ENCODE peak calls at places on chromosomes 12 and 14, in four cellular contexts. N is fibroblast of the aortic adventitia, G is tibial artery, R is lower leg skin. M is an unnamed sample.

GRCh38 chr12:49049566-49050224 is 10.9 kb downstream of the KMT2D start:
- DNase-seq in G (no peak), R (no peak), N (peak; percentile 48), M (peak; percentile 74)

GRCh38 chr14:53670701-53671100 is 285.9 kb downstream of the BMP4 start:
- DNase-seq in N (peak; percentile 34), R (no peak), G (no peak), M (peak; percentile 54)

GRCh38 chr12:24510581-24511125 is 438.2 kb downstream of the BCAT1 start:
- DNase-seq in G (no peak), N (no peak), R (no peak), M (no peak)

GRCh38 chr12:14961466-14962155 is at the start of gene ARHGDIB:
- DNase-seq in G (peak; percentile 42), R (peak; percentile 88), N (no peak), M (peak; percentile 75)

GRCh38 chr12:92629349-92630065 is 73.3 kb upstream of the PLEKHG7 start:
- DNase-seq in R (no peak), G (no peak), N (peak; percentile 14), M (peak; percentile 57)

GRCh38 chr12:112361271-112361670 is 21.0 kb downstream of the HECTD4 start:
- DNase-seq in R (no peak), N (no peak), G (no peak), M (no peak)

GRCh38 chr12:105982022-105982421 is 156.7 kb downstream of the NUAK1 start:
- DNase-seq in G (no peak), R (no peak), N (no peak), M (no peak)

GRCh38 chr14:58297412-58297761 is 968 bp upstream of the ARID4A start:
- DNase-seq in R (peak; percentile 90), N (no peak), G (peak; percentile 66), M (peak; percentile 60)

GRCh38 chr12:1829306-1829900 is 9.0 kb downstream of the LRTM2 start:
- DNase-seq in N (no peak), G (no peak), R (no peak), M (no peak)

GRCh38 chr12:129660961-129661360 is 242.9 kb downstream of the TMEM132D start:
- DNase-seq in G (no peak), N (no peak), R (no peak), M (no peak)

GRCh38 chr12:75587340-75588106 is 76.1 kb upstream of the KRR1 start:
- DNase-seq in N (peak; percentile 54), G (no peak), R (no peak), M (peak; percentile 15)

GRCh38 chr12:111359231-111359913 is 9.5 kb downstream of the PHETA1 start:
- DNase-seq in R (no peak), G (peak; percentile 36), N (no peak), M (no peak)

GRCh38 chr12:95766356-95767019 is 24.1 kb downstream of the NTN4 start:
- DNase-seq in G (no peak), N (peak; percentile 63), R (no peak), M (no peak)

GRCh38 chr14:99168330-99168729 is 103.7 kb downstream of the BCL11B start:
- DNase-seq in N (no peak), R (no peak), G (no peak), M (no peak)

GRCh38 chr12:113086249-113087164 is 30.0 kb downstream of the DTX1 start:
- DNase-seq in G (no peak), N (no peak), R (no peak), M (no peak)

GRCh38 chr14:20499108-20499507 is 6.2 kb upstream of the RNASE10 start:
- DNase-seq in R (no peak), G (no peak), N (no peak), M (no peak)

GRCh38 chr12:9951026-9951652 is 19.0 kb upstream of the CLEC2A start:
- DNase-seq in R (no peak), G (no peak), N (no peak), M (no peak)

GRCh38 chr12:107461222-107461980 is 224.2 kb upstream of the PWP1 start:
- DNase-seq in R (no peak), G (no peak), N (peak; percentile 94), M (peak; percentile 94)

GRCh38 chr12:51028126-51028810 is 2.1 kb upstream of the SLC11A2 start:
- DNase-seq in N (peak; percentile 57), R (no peak), G (peak; percentile 29), M (peak; percentile 59)

GRCh38 chr14:68377459-68377858 is 415.4 kb downstream of the ZFP36L1 start:
- DNase-seq in G (peak; percentile 62), R (peak; percentile 88), N (peak; percentile 62), M (peak; percentile 68)

GRCh38 chr14:75806247-75806876 is 145.3 kb downstream of the TTLL5 start:
- DNase-seq in G (no peak), N (no peak), R (no peak), M (no peak)

GRCh38 chr12:56980941-56981530 is 23.6 kb upstream of the RDH16 start:
- DNase-seq in R (no peak), N (no peak), G (no peak), M (no peak)

GRCh38 chr12:91396296-91396695 is 213.7 kb upstream of the DCN start:
- DNase-seq in N (no peak), G (no peak), R (no peak), M (no peak)

GRCh38 chr12:10408842-10409241 is 715 bp downstream of the KLRC4 start:
- DNase-seq in N (no peak), R (no peak), G (no peak), M (no peak)

GRCh38 chr12:87266305-87266704 is 762.9 kb downstream of the C12orf50 start:
- DNase-seq in N (no peak), R (no peak), G (no peak), M (no peak)

GRCh38 chr12:3557136-3557697 is 66.2 kb downstream of the PRMT8 start:
- DNase-seq in N (no peak), R (peak; percentile 76), G (no peak), M (no peak)

GRCh38 chr12:33484161-33484560 is 44.5 kb upstream of the SYT10 start:
- DNase-seq in R (no peak), G (no peak), N (no peak), M (no peak)

GRCh38 chr12:49672351-49673181 is 34.6 kb downstream of the FMNL3 start:
- DNase-seq in R (no peak), G (peak; percentile 33), N (peak; percentile 40), M (no peak)

GRCh38 chr14:56205906-56206305 is 87.7 kb downstream of the PELI2 start:
- DNase-seq in G (no peak), N (no peak), R (no peak), M (no peak)

GRCh38 chr14:54919330-54919729 is 16.7 kb upstream of the GCH1 start:
- DNase-seq in G (no peak), R (no peak), N (no peak), M (no peak)
- H3K4me3 ChIP-seq in G (no peak overlapping the region), R (no peak overlapping the region), N (no peak overlapping the region), M (no peak overlapping the region)

DNA sequence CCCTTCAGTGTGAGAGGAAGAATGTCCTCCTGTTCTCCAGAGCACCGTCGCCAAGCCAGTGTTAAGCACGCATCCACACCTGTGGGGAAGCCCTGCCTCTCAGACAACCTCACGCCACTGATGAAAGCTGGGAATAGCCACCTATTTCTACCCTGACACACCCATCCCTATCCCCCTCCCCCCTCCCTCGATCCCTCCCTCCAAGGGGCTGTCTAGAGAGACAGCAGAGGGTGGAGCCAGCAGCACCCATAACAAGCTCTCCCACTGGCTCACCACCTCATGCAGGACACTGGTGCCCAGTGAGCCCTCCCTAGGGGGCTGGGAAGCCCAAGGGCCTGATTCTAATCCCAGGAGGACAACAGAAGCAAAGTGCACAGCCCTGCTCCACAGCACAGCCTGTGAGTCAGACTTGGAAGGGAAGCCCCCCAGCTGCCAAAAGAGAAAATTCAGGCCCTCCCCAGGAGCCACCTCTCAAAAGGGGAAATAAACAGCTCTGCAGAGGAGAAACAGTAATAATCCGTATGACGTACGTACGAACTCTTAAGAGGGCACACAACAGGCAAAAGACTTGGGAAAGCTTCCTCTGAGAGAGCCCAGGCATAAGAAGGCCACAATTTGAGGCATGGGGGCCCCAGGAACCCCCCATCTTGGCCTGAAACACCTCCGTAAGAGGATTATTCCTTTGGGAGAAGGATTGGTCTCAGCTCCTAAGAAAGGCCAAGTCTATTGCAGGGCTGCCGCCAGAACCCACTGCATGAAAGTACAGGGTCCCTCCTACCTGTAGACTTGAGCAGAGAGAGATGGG is 7.7 kb downstream of the PITPNM2 start:
- DNase-seq in G (no peak), N (no peak), R (peak; percentile 73), M (no peak)
- TF ChIP-seq CTCF in G (no peak), N (no peak), R (no peak), M (no peak)

DNA sequence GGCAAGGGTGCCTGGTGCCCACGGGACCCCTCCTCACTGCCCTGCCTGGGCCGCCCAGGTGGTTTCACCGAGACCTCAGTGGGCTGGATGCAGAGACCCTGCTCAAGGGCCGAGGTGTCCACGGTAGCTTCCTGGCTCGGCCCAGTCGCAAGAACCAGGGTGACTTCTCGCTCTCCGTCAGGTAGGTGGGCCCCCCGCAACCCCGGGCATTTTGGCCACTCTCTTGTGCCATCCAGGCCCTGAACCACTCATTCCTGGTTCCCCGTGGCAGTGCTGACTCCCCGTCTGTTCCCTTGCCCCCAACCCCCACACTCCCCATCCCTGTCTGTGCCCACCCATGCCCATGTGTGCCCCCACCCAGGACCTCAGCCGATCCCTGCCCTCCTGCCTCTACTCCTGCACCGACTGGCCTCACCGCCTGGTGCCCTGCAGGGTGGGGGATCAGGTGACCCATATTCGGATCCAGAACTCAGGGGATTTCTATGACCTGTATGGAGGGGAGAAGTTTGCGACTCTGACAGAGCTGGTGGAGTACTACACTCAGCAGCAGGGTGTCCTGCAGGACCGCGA is 480 bp downstream of the PTPN6 start:
- DNase-seq in R (no peak), G (no peak), N (no peak), M (no peak)
- H3K4me3 ChIP-seq in R (peak overlapping the region; percentile 12), G (peak overlapping the region; percentile 35), N (no peak overlapping the region), M (no peak overlapping the region)

GRCh38 chr14:37024166-37024565 is 148.2 kb downstream of the SLC25A21 start:
- DNase-seq in G (no peak), R (no peak), N (no peak), M (no peak)
- TF ChIP-seq CTCF in G (no peak), R (no peak), N (no peak), M (no peak)

GRCh38 chr12:19307451-19307850 is 131.8 kb upstream of the AEBP2 start:
- DNase-seq in G (no peak), N (no peak), R (no peak), M (no peak)
- H3K4me3 ChIP-seq in G (no peak overlapping the region), N (no peak overlapping the region), R (no peak overlapping the region), M (no peak overlapping the region)

GRCh38 chr12:124740691-124741137 is 123.0 kb downstream of the SCARB1 start:
- DNase-seq in N (no peak), G (no peak), R (no peak), M (peak; percentile 44)
- TF ChIP-seq CTCF in N (no peak), G (no peak), R (no peak), M (no peak)

M was measured in cardiac fibroblast.